ENCODE peak calls at places on chromosomes 5 and 9, in four cellular contexts. One of them, this sample, is unnamed.

GRCh38 chr9:22308177-22308576 is 138.4 kb upstream of the DMRTA1 start:
- DNase-seq in tibial nerve: no peak
- DNase-seq in fibroblast of lung: no peak
- DNase-seq in esophagus squamous epithelium: no peak
- DNase-seq in this sample: no peak

GRCh38 chr9:89178162-89179120 is at the start of gene SHC3:
- DNase-seq in fibroblast of lung: peak; percentile 63
- DNase-seq in tibial nerve: no peak
- DNase-seq in esophagus squamous epithelium: no peak
- DNase-seq in this sample: no peak

GRCh38 chr5:64690417-64691151 is at the start of gene SHISAL2B:
- DNase-seq in tibial nerve: no peak
- DNase-seq in fibroblast of lung: peak; percentile 27
- DNase-seq in esophagus squamous epithelium: no peak
- DNase-seq in this sample: no peak

GRCh38 chr5:531749-532315 is 7.6 kb upstream of the SLC9A3 start:
- DNase-seq in tibial nerve: no peak
- DNase-seq in esophagus squamous epithelium: no peak
- DNase-seq in fibroblast of lung: no peak
- DNase-seq in this sample: no peak

GRCh38 chr5:110880413-110880812 is 141.6 kb downstream of the SLC25A46 start:
- DNase-seq in tibial nerve: peak; percentile 6
- DNase-seq in esophagus squamous epithelium: no peak
- DNase-seq in fibroblast of lung: peak; percentile 99
- DNase-seq in this sample: no peak

GRCh38 chr5:92390657-92391056 is 1007.5 kb upstream of the ARRDC3 start:
- DNase-seq in fibroblast of lung: no peak
- DNase-seq in tibial nerve: no peak
- DNase-seq in esophagus squamous epithelium: no peak
- DNase-seq in this sample: no peak

GRCh38 chr9:98031935-98032334 is 24.6 kb upstream of the NANS start:
- DNase-seq in fibroblast of lung: peak; percentile 64
- DNase-seq in tibial nerve: no peak
- DNase-seq in esophagus squamous epithelium: no peak
- DNase-seq in this sample: no peak

GRCh38 chr9:116490321-116490720 is 196.8 kb upstream of the TRIM32 start:
- DNase-seq in fibroblast of lung: no peak
- DNase-seq in tibial nerve: no peak
- DNase-seq in esophagus squamous epithelium: no peak
- DNase-seq in this sample: no peak

GRCh38 chr9:78112004-78112403 is 80.4 kb upstream of the GNAQ start:
- DNase-seq in esophagus squamous epithelium: no peak
- DNase-seq in tibial nerve: no peak
- DNase-seq in fibroblast of lung: no peak
- DNase-seq in this sample: no peak

GRCh38 chr5:87116821-87117512 is 150.7 kb upstream of the RASA1 start:
- DNase-seq in esophagus squamous epithelium: no peak
- DNase-seq in tibial nerve: no peak
- DNase-seq in fibroblast of lung: no peak
- DNase-seq in this sample: no peak

GRCh38 chr9:137500666-137501397 is 41.7 kb upstream of the NSMF start:
- DNase-seq in esophagus squamous epithelium: no peak
- DNase-seq in fibroblast of lung: no peak
- DNase-seq in tibial nerve: no peak
- DNase-seq in this sample: no peak

GRCh38 chr9:105067895-105068580 is 140.1 kb upstream of the ABCA1 start:
- DNase-seq in fibroblast of lung: peak; percentile 39
- DNase-seq in tibial nerve: no peak
- DNase-seq in esophagus squamous epithelium: no peak
- DNase-seq in this sample: no peak

GRCh38 chr5:147688965-147689364 is 93.6 kb downstream of the JAKMIP2 start:
- DNase-seq in fibroblast of lung: peak; percentile 86
- DNase-seq in tibial nerve: peak; percentile 55
- DNase-seq in esophagus squamous epithelium: no peak
- DNase-seq in this sample: no peak

GRCh38 chr5:178241259-178241658 is 8.7 kb upstream of the PHYKPL start:
- DNase-seq in fibroblast of lung: no peak
- DNase-seq in esophagus squamous epithelium: no peak
- DNase-seq in tibial nerve: no peak
- DNase-seq in this sample: no peak

GRCh38 chr5:59079622-59080620 is 497.0 kb downstream of the RAB3C start:
- DNase-seq in tibial nerve: no peak
- DNase-seq in fibroblast of lung: peak; percentile 98
- DNase-seq in esophagus squamous epithelium: no peak
- DNase-seq in this sample: no peak

GRCh38 chr5:56818409-56819026 is 3.2 kb downstream of the MAP3K1 start:
- DNase-seq in tibial nerve: no peak
- DNase-seq in fibroblast of lung: peak; percentile 73
- DNase-seq in esophagus squamous epithelium: no peak
- DNase-seq in this sample: no peak

GRCh38 chr5:38650540-38651275 is 94.3 kb upstream of the LIFR start:
- DNase-seq in tibial nerve: no peak
- DNase-seq in esophagus squamous epithelium: no peak
- DNase-seq in fibroblast of lung: peak; percentile 29
- DNase-seq in this sample: no peak

GRCh38 chr9:132712753-132713152 is 42.5 kb downstream of the GTF3C4 start:
- DNase-seq in esophagus squamous epithelium: no peak
- DNase-seq in tibial nerve: no peak
- DNase-seq in fibroblast of lung: no peak
- DNase-seq in this sample: no peak

GRCh38 chr5:139709587-139710369 is 61.6 kb downstream of the CXXC5 start:
- DNase-seq in tibial nerve: no peak
- DNase-seq in esophagus squamous epithelium: no peak
- DNase-seq in fibroblast of lung: no peak
- DNase-seq in this sample: peak; percentile 39

GRCh38 chr5:60161340-60161934 is 267.9 kb upstream of the PDE4D start:
- DNase-seq in esophagus squamous epithelium: no peak
- DNase-seq in fibroblast of lung: peak; percentile 48
- DNase-seq in tibial nerve: no peak
- DNase-seq in this sample: no peak

GRCh38 chr5:150181035-150181434 is 8.8 kb upstream of the SLC6A7 start:
- DNase-seq in tibial nerve: no peak
- DNase-seq in fibroblast of lung: peak; percentile 72
- DNase-seq in esophagus squamous epithelium: no peak
- DNase-seq in this sample: no peak

GRCh38 chr9:106829666-106830408 is 33.1 kb upstream of the ZNF462 start:
- DNase-seq in tibial nerve: no peak
- DNase-seq in fibroblast of lung: peak; percentile 74
- DNase-seq in esophagus squamous epithelium: no peak
- DNase-seq in this sample: no peak

GRCh38 chr9:16119861-16120641 is 567.2 kb downstream of the CCDC171 start:
- DNase-seq in esophagus squamous epithelium: no peak
- DNase-seq in tibial nerve: no peak
- DNase-seq in fibroblast of lung: no peak
- DNase-seq in this sample: no peak

GRCh38 chr9:113634597-113635515 is 171.3 kb downstream of the RGS3 start:
- DNase-seq in tibial nerve: no peak
- DNase-seq in fibroblast of lung: peak; percentile 44
- DNase-seq in esophagus squamous epithelium: no peak
- DNase-seq in this sample: no peak

DNA sequence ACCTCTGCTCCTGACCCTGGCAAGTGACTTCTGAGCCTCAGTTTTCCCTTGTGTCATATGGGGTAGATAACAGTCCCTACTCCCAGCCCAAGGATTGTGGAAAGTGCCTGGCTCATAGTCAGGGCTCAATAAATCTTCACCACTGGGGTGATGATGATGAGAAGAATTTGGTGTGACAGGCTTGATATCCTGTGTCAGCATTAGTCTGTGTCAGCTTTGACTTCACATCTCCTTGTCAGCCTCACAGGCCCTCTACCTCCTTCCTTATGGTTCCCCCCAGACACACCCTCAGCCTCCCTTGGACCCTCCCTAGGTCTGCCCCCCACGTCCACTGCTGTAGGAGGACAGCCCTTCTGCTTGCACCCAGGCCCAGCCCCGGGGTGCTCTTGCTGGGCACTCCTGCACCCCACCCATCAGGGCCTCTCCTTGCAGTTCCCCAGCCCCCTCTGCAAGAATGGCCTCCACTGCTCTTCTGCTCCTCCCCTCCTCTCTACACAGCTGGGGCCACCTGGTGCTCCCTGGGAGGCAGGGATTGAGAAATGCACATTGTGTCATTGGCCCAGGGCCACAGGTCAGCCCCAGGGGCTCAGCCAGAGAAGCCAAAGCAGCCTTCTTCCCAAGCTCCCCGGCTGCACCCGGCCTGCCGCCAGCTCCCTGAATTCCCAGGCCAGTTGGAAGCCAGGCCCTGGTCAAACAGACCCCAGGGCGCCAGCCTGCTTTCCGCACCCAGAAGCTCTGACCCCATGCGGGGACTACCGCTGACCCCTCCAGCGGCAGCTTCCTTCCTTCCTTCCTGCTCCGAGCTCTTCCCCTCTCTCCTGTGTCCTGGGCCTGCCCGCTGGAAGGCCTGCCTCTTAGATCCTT is 7.7 kb downstream of the FGFR4 start:
- DNase-seq in tibial nerve: peak; percentile 73
- DNase-seq in esophagus squamous epithelium: no peak
- DNase-seq in fibroblast of lung: peak; percentile 98
- DNase-seq in this sample: no peak
- H3K27ac ChIP-seq in tibial nerve: peak overlapping the region; percentile 35
- H3K27ac ChIP-seq in esophagus squamous epithelium: no peak overlapping the region
- H3K27ac ChIP-seq in fibroblast of lung: peak overlapping the region; percentile 57
- H3K27ac ChIP-seq in this sample: no peak overlapping the region

DNA sequence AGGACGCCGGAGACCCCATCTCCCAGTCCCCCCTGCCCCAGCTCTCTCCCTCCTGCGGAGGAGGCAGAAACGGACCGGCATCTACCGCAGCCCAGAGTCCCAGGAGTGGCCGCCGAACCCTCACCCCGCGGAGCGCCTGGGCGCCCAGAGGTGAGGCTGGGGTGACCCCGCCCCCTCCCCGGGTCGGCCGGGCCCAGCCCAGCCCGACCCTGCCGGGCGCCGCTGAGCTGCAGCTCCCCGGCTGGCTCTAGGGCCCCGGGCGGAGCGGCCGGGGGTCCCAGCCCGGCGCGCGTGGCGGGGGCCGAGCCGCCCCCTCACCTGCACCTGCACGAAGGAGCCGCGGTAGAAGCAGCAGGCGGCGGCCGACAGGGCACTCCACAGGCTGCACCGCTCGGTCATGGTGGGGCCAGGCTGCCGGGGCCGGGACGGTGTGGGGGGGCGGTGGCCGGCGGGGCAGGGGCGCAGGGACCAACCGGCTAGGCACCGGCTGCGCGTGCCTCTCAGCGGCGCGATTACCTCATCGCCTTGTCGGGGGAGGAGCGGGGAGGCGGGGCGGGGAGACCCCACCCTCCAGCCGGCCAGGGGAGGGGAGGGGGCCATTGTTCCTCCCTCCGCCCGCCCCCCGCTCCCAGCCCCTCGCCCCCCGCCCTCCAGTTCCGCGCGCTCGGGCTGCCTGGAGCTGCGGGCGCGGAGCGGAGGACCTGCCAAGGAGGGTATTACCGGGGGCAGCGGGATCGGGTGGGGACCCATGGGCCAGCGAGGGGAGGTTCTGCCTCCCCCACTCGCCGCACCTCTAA is 19.9 kb upstream of the TOR2A start:
- DNase-seq in fibroblast of lung: no peak
- DNase-seq in esophagus squamous epithelium: no peak
- DNase-seq in tibial nerve: no peak
- DNase-seq in this sample: no peak
- H3K4me3 ChIP-seq in fibroblast of lung: no peak overlapping the region
- H3K4me3 ChIP-seq in esophagus squamous epithelium: peak overlapping the region; percentile 4
- H3K4me3 ChIP-seq in tibial nerve: no peak overlapping the region
- H3K4me3 ChIP-seq in this sample: no peak overlapping the region

GRCh38 chr9:24712190-24712589 is 166.5 kb upstream of the IZUMO3 start:
- DNase-seq in esophagus squamous epithelium: no peak
- DNase-seq in tibial nerve: no peak
- DNase-seq in fibroblast of lung: no peak
- DNase-seq in this sample: no peak
- H3K9me3 ChIP-seq in esophagus squamous epithelium: no peaks in the 10 kb centered on the region
- H3K9me3 ChIP-seq in tibial nerve: no peaks in the 10 kb centered on the region
- H3K9me3 ChIP-seq in fibroblast of lung: no peaks in the 10 kb centered on the region
- H3K9me3 ChIP-seq in this sample: no peaks in the 10 kb centered on the region

GRCh38 chr5:74594172-74595040 is 46.1 kb downstream of the ENC1 start:
- DNase-seq in esophagus squamous epithelium: no peak
- DNase-seq in tibial nerve: no peak
- DNase-seq in fibroblast of lung: no peak
- DNase-seq in this sample: no peak
- H3K27ac ChIP-seq in esophagus squamous epithelium: no peak overlapping the region
- H3K27ac ChIP-seq in tibial nerve: no peak overlapping the region
- H3K27ac ChIP-seq in fibroblast of lung: peak overlapping the region; percentile 6
- H3K27ac ChIP-seq in this sample: no peak overlapping the region

GRCh38 chr9:121819511-121820231 is 168.2 kb downstream of the DAB2IP start:
- DNase-seq in tibial nerve: no peak
- DNase-seq in esophagus squamous epithelium: no peak
- DNase-seq in fibroblast of lung: peak; percentile 31
- DNase-seq in this sample: no peak
- H3K4me3 ChIP-seq in tibial nerve: peak overlapping the region; percentile 21
- H3K4me3 ChIP-seq in esophagus squamous epithelium: no peak overlapping the region
- H3K4me3 ChIP-seq in fibroblast of lung: no peak overlapping the region
- H3K4me3 ChIP-seq in this sample: no peak overlapping the region